ENCODE peak calls at places on chromosomes 3 and 15, in nine cellular contexts. O is OCI-LY7, U is fibroblast of pulmonary artery, M is H9, V is HuH-7.5, F is psoas muscle, D is NCI-H1092, Q is GM10248, W is AG08395. B is an unnamed sample.

GRCh38 chr3:161987933-161988332 is 491.3 kb downstream of the OTOL1 start:
- DNase-seq in Q (no peak), F (no peak), U (peak; percentile 10), V (no peak), O (no peak), M (no peak), W (no peak), D (no peak), B (no peak)

GRCh38 chr15:52095597-52096262 is 16.8 kb downstream of the BCL2L10 start:
- DNase-seq in V (no peak), U (peak; percentile 96), F (no peak), Q (no peak), M (no peak), O (no peak), D (no peak), W (peak; percentile 58), B (no peak)

GRCh38 chr3:156005698-156006097 is 114.7 kb upstream of the KCNAB1 start:
- DNase-seq in V (no peak), U (no peak), O (no peak), Q (no peak), M (no peak), F (no peak), D (no peak), W (no peak), B (no peak)

GRCh38 chr15:85723960-85724945 is 70.5 kb downstream of the KLHL25 start:
- DNase-seq in D (no peak), F (no peak), V (no peak), O (no peak), W (no peak), M (no peak), U (no peak), Q (no peak), B (no peak)

GRCh38 chr3:61236556-61236955 is 14.7 kb downstream of the FHIT start:
- DNase-seq in F (no peak), W (no peak), O (no peak), M (no peak), D (no peak), U (no peak), V (no peak), Q (peak; percentile 54), B (no peak)

GRCh38 chr3:12483364-12483763 is 916 bp upstream of the TSEN2 start:
- DNase-seq in O (peak; percentile 13), F (no peak), W (no peak), U (peak; percentile 31), Q (no peak), D (no peak), V (no peak), M (no peak), B (peak; percentile 6)

GRCh38 chr3:184248454-184249411 is at the start of gene ALG3:
- DNase-seq in F (peak; percentile 87), Q (peak; percentile 86), M (peak; percentile 89), D (peak; percentile 77), V (peak; percentile 81), O (peak; percentile 92), W (peak; percentile 87), U (peak; percentile 93), B (peak; percentile 93)

GRCh38 chr15:64697911-64698369 is 77.4 kb downstream of the RBPMS2 start:
- DNase-seq in U (no peak), W (no peak), Q (no peak), F (no peak), V (no peak), M (no peak), D (no peak), O (no peak), B (no peak)

GRCh38 chr3:134850761-134851160 is 55.7 kb downstream of the EPHB1 start:
- DNase-seq in D (no peak), Q (no peak), M (no peak), O (no peak), W (no peak), F (no peak), U (no peak), V (no peak), B (no peak)

GRCh38 chr3:146387566-146387965 is 81.8 kb downstream of the PLSCR2 start:
- DNase-seq in M (no peak), W (no peak), O (no peak), U (no peak), D (no peak), V (no peak), F (no peak), Q (no peak), B (no peak)

GRCh38 chr3:122074621-122075265 is 19.6 kb downstream of the CD86 start:
- DNase-seq in U (no peak), O (peak; percentile 64), F (peak; percentile 51), W (no peak), Q (peak; percentile 73), M (no peak), V (no peak), D (no peak), B (no peak)

GRCh38 chr3:134369231-134369741 is 5.0 kb downstream of the AMOTL2 start:
- DNase-seq in M (peak; percentile 18), O (no peak), W (no peak), D (no peak), V (no peak), F (no peak), Q (no peak), U (peak; percentile 87), B (no peak)

GRCh38 chr3:99875925-99876781 is 58.5 kb downstream of the CMSS1 start:
- DNase-seq in W (peak; percentile 74), O (no peak), V (peak; percentile 62), M (peak; percentile 92), U (peak; percentile 83), F (peak; percentile 77), D (peak; percentile 59), Q (peak; percentile 81), B (no peak)

GRCh38 chr3:15300318-15301078 is 31.9 kb downstream of the SH3BP5 start:
- DNase-seq in D (no peak), O (no peak), V (no peak), F (peak; percentile 49), M (no peak), Q (no peak), W (peak; percentile 83), U (peak; percentile 70), B (no peak)

GRCh38 chr3:67947808-67948508 is 293.5 kb upstream of the SUCLG2 start:
- DNase-seq in M (peak; percentile 91), Q (no peak), V (no peak), F (no peak), W (no peak), O (peak; percentile 88), D (no peak), U (no peak), B (no peak)

GRCh38 chr3:180401226-180401625 is 200.7 kb upstream of the TTC14 start:
- DNase-seq in D (no peak), W (no peak), M (no peak), U (no peak), V (no peak), Q (no peak), F (no peak), O (no peak), B (no peak)

GRCh38 chr3:42336103-42336502 is 70.1 kb upstream of the CCK start:
- DNase-seq in U (no peak), V (no peak), M (no peak), O (no peak), D (no peak), W (no peak), Q (no peak), F (no peak), B (no peak)

GRCh38 chr3:181631901-181632300 is 79.8 kb upstream of the SOX2 start:
- DNase-seq in Q (no peak), U (no peak), W (no peak), V (no peak), O (no peak), F (no peak), M (no peak), D (no peak), B (no peak)

GRCh38 chr3:21942328-21942727 is 191.3 kb upstream of the ZNF385D start:
- DNase-seq in V (no peak), W (peak; percentile 66), D (no peak), U (peak; percentile 68), O (no peak), M (no peak), F (no peak), Q (no peak), B (no peak)

GRCh38 chr15:61342390-61342789 is 113.3 kb upstream of the RORA start:
- DNase-seq in U (no peak), F (no peak), W (no peak), Q (no peak), D (no peak), M (no peak), V (no peak), O (no peak), B (no peak)

GRCh38 chr3:15205934-15206661 is at the start of gene CAPN7:
- DNase-seq in W (peak; percentile 98), M (peak; percentile 87), D (no peak), Q (peak; percentile 97), F (peak; percentile 98), V (peak; percentile 91), U (peak; percentile 93), O (peak; percentile 95), B (no peak)

GRCh38 chr15:45102226-45102625 is 11.7 kb downstream of the DUOX2 start:
- DNase-seq in M (no peak), D (no peak), U (no peak), W (no peak), F (no peak), Q (no peak), O (no peak), V (no peak), B (no peak)

GRCh38 chr3:10743366-10744097 is 72.5 kb upstream of the SLC6A11 start:
- DNase-seq in F (no peak), U (no peak), O (no peak), M (no peak), Q (no peak), W (no peak), D (no peak), V (no peak), B (no peak)

GRCh38 chr3:8610961-8611360 is 33.6 kb downstream of the SSUH2 start:
- DNase-seq in U (no peak), M (no peak), O (no peak), F (no peak), Q (no peak), D (no peak), V (no peak), W (no peak), B (no peak)

GRCh38 chr3:197306374-197307086 is 8.1 kb upstream of the DLG1 start:
- DNase-seq in M (no peak), V (no peak), W (no peak), U (peak; percentile 84), D (no peak), Q (no peak), F (no peak), O (no peak), B (no peak)

GRCh38 chr3:173739716-173740115 is 342.2 kb downstream of the NLGN1 start:
- DNase-seq in U (no peak), D (no peak), M (no peak), Q (no peak), O (no peak), V (no peak), W (no peak), F (no peak), B (no peak)

B was measured in NCI-H345.